ENCODE peak calls at places on chromosome 10, in seven cellular contexts. One of them, this sample, is unnamed.

GRCh38 chr10:75137533-75138438 is 26.3 kb downstream of the SAMD8 start:
- DNase-seq in ACHN: peak
- DNase-seq in RCC 7860: peak
- DNase-seq in stimulated activated CD4-positive, alpha-beta T cell treated with anti-CD3 and anti-CD28 coated beads, Interleukin-1b, Interleukin-23, amount 100 ng/mL, for 24 hours: peak
- DNase-seq in NK-92 treated with Interleukin-12 subunit alpha and Interleukin-12 subunit beta, amount 100 ng/mL, for 24 hours: peak
- DNase-seq in NCI-H1930: no peak
- DNase-seq in NCI-H1105 treated with DMSO at 0.1 percent for 48 hours: no peak
- DNase-seq in this sample: no peak

GRCh38 chr10:1358860-1359598 is 302.8 kb downstream of the WDR37 start:
- DNase-seq in NK-92 treated with Interleukin-12 subunit alpha and Interleukin-12 subunit beta, amount 100 ng/mL, for 24 hours: no peak
- DNase-seq in stimulated activated CD4-positive, alpha-beta T cell treated with anti-CD3 and anti-CD28 coated beads, Interleukin-1b, Interleukin-23, amount 100 ng/mL, for 24 hours: no peak
- DNase-seq in NCI-H1930: no peak
- DNase-seq in RCC 7860: no peak
- DNase-seq in ACHN: no peak
- DNase-seq in NCI-H1105 treated with DMSO at 0.1 percent for 48 hours: no peak
- DNase-seq in this sample: no peak

GRCh38 chr10:133347636-133348517 is 704 bp downstream of the PRAP1 start:
- DNase-seq in stimulated activated CD4-positive, alpha-beta T cell treated with anti-CD3 and anti-CD28 coated beads, Interleukin-1b, Interleukin-23, amount 100 ng/mL, for 24 hours: no peak
- DNase-seq in NK-92 treated with Interleukin-12 subunit alpha and Interleukin-12 subunit beta, amount 100 ng/mL, for 24 hours: no peak
- DNase-seq in NCI-H1930: no peak
- DNase-seq in RCC 7860: no peak
- DNase-seq in NCI-H1105 treated with DMSO at 0.1 percent for 48 hours: no peak
- DNase-seq in ACHN: no peak
- DNase-seq in this sample: no peak

GRCh38 chr10:77223532-77224460 is 413.8 kb downstream of the KCNMA1 start:
- DNase-seq in NCI-H1930: no peak
- DNase-seq in ACHN: peak
- DNase-seq in NK-92 treated with Interleukin-12 subunit alpha and Interleukin-12 subunit beta, amount 100 ng/mL, for 24 hours: no peak
- DNase-seq in stimulated activated CD4-positive, alpha-beta T cell treated with anti-CD3 and anti-CD28 coated beads, Interleukin-1b, Interleukin-23, amount 100 ng/mL, for 24 hours: no peak
- DNase-seq in NCI-H1105 treated with DMSO at 0.1 percent for 48 hours: no peak
- DNase-seq in RCC 7860: no peak
- DNase-seq in this sample: no peak

GRCh38 chr10:24168258-24169170 is 40.4 kb upstream of the KIAA1217 start:
- DNase-seq in stimulated activated CD4-positive, alpha-beta T cell treated with anti-CD3 and anti-CD28 coated beads, Interleukin-1b, Interleukin-23, amount 100 ng/mL, for 24 hours: no peak
- DNase-seq in ACHN: no peak
- DNase-seq in NK-92 treated with Interleukin-12 subunit alpha and Interleukin-12 subunit beta, amount 100 ng/mL, for 24 hours: no peak
- DNase-seq in RCC 7860: no peak
- DNase-seq in NCI-H1105 treated with DMSO at 0.1 percent for 48 hours: no peak
- DNase-seq in NCI-H1930: no peak
- DNase-seq in this sample: no peak

GRCh38 chr10:22317121-22317370 is 858 bp downstream of the COMMD3 start:
- DNase-seq in RCC 7860: no peak
- DNase-seq in stimulated activated CD4-positive, alpha-beta T cell treated with anti-CD3 and anti-CD28 coated beads, Interleukin-1b, Interleukin-23, amount 100 ng/mL, for 24 hours: no peak
- DNase-seq in NCI-H1105 treated with DMSO at 0.1 percent for 48 hours: no peak
- DNase-seq in ACHN: no peak
- DNase-seq in NCI-H1930: no peak
- DNase-seq in NK-92 treated with Interleukin-12 subunit alpha and Interleukin-12 subunit beta, amount 100 ng/mL, for 24 hours: no peak
- DNase-seq in this sample: no peak

GRCh38 chr10:84523509-84523908 is 195.1 kb downstream of the CCSER2 start:
- DNase-seq in RCC 7860: no peak
- DNase-seq in NCI-H1105 treated with DMSO at 0.1 percent for 48 hours: peak
- DNase-seq in NCI-H1930: no peak
- DNase-seq in ACHN: no peak
- DNase-seq in stimulated activated CD4-positive, alpha-beta T cell treated with anti-CD3 and anti-CD28 coated beads, Interleukin-1b, Interleukin-23, amount 100 ng/mL, for 24 hours: no peak
- DNase-seq in NK-92 treated with Interleukin-12 subunit alpha and Interleukin-12 subunit beta, amount 100 ng/mL, for 24 hours: no peak
- DNase-seq in this sample: no peak

GRCh38 chr10:124381011-124381591 is 37.6 kb downstream of the OAT start:
- DNase-seq in NK-92 treated with Interleukin-12 subunit alpha and Interleukin-12 subunit beta, amount 100 ng/mL, for 24 hours: no peak
- DNase-seq in NCI-H1930: no peak
- DNase-seq in ACHN: no peak
- DNase-seq in NCI-H1105 treated with DMSO at 0.1 percent for 48 hours: no peak
- DNase-seq in RCC 7860: peak
- DNase-seq in stimulated activated CD4-positive, alpha-beta T cell treated with anti-CD3 and anti-CD28 coated beads, Interleukin-1b, Interleukin-23, amount 100 ng/mL, for 24 hours: no peak
- DNase-seq in this sample: no peak

GRCh38 chr10:110040767-110041478 is 33.1 kb downstream of the ADD3 start:
- DNase-seq in NCI-H1105 treated with DMSO at 0.1 percent for 48 hours: no peak
- DNase-seq in stimulated activated CD4-positive, alpha-beta T cell treated with anti-CD3 and anti-CD28 coated beads, Interleukin-1b, Interleukin-23, amount 100 ng/mL, for 24 hours: no peak
- DNase-seq in NK-92 treated with Interleukin-12 subunit alpha and Interleukin-12 subunit beta, amount 100 ng/mL, for 24 hours: no peak
- DNase-seq in ACHN: peak
- DNase-seq in NCI-H1930: no peak
- DNase-seq in RCC 7860: peak
- DNase-seq in this sample: no peak

GRCh38 chr10:124430077-124430476 is 11.4 kb upstream of the OAT start:
- DNase-seq in ACHN: no peak
- DNase-seq in stimulated activated CD4-positive, alpha-beta T cell treated with anti-CD3 and anti-CD28 coated beads, Interleukin-1b, Interleukin-23, amount 100 ng/mL, for 24 hours: no peak
- DNase-seq in NCI-H1930: no peak
- DNase-seq in NK-92 treated with Interleukin-12 subunit alpha and Interleukin-12 subunit beta, amount 100 ng/mL, for 24 hours: no peak
- DNase-seq in NCI-H1105 treated with DMSO at 0.1 percent for 48 hours: no peak
- DNase-seq in RCC 7860: no peak
- DNase-seq in this sample: no peak

GRCh38 chr10:20767028-20767427 is 130.1 kb downstream of the NEBL start:
- DNase-seq in RCC 7860: peak
- DNase-seq in NCI-H1105 treated with DMSO at 0.1 percent for 48 hours: no peak
- DNase-seq in ACHN: peak
- DNase-seq in NCI-H1930: no peak
- DNase-seq in stimulated activated CD4-positive, alpha-beta T cell treated with anti-CD3 and anti-CD28 coated beads, Interleukin-1b, Interleukin-23, amount 100 ng/mL, for 24 hours: no peak
- DNase-seq in NK-92 treated with Interleukin-12 subunit alpha and Interleukin-12 subunit beta, amount 100 ng/mL, for 24 hours: no peak
- DNase-seq in this sample: no peak

GRCh38 chr10:12350167-12350872 is 973 bp downstream of the CAMK1D start:
- DNase-seq in stimulated activated CD4-positive, alpha-beta T cell treated with anti-CD3 and anti-CD28 coated beads, Interleukin-1b, Interleukin-23, amount 100 ng/mL, for 24 hours: no peak
- DNase-seq in NK-92 treated with Interleukin-12 subunit alpha and Interleukin-12 subunit beta, amount 100 ng/mL, for 24 hours: no peak
- DNase-seq in NCI-H1930: no peak
- DNase-seq in RCC 7860: no peak
- DNase-seq in ACHN: peak
- DNase-seq in NCI-H1105 treated with DMSO at 0.1 percent for 48 hours: peak
- DNase-seq in this sample: no peak

GRCh38 chr10:130899856-130900255 is 411.7 kb downstream of the TCERG1L start:
- DNase-seq in NCI-H1105 treated with DMSO at 0.1 percent for 48 hours: no peak
- DNase-seq in NK-92 treated with Interleukin-12 subunit alpha and Interleukin-12 subunit beta, amount 100 ng/mL, for 24 hours: no peak
- DNase-seq in stimulated activated CD4-positive, alpha-beta T cell treated with anti-CD3 and anti-CD28 coated beads, Interleukin-1b, Interleukin-23, amount 100 ng/mL, for 24 hours: no peak
- DNase-seq in RCC 7860: no peak
- DNase-seq in ACHN: no peak
- DNase-seq in NCI-H1930: no peak
- DNase-seq in this sample: no peak

GRCh38 chr10:61280303-61280702 is 172.9 kb downstream of the TMEM26 start:
- DNase-seq in ACHN: no peak
- DNase-seq in NK-92 treated with Interleukin-12 subunit alpha and Interleukin-12 subunit beta, amount 100 ng/mL, for 24 hours: no peak
- DNase-seq in stimulated activated CD4-positive, alpha-beta T cell treated with anti-CD3 and anti-CD28 coated beads, Interleukin-1b, Interleukin-23, amount 100 ng/mL, for 24 hours: no peak
- DNase-seq in NCI-H1105 treated with DMSO at 0.1 percent for 48 hours: no peak
- DNase-seq in NCI-H1930: no peak
- DNase-seq in RCC 7860: peak
- DNase-seq in this sample: no peak

GRCh38 chr10:77531441-77532001 is 106.1 kb downstream of the KCNMA1 start:
- DNase-seq in NCI-H1105 treated with DMSO at 0.1 percent for 48 hours: no peak
- DNase-seq in stimulated activated CD4-positive, alpha-beta T cell treated with anti-CD3 and anti-CD28 coated beads, Interleukin-1b, Interleukin-23, amount 100 ng/mL, for 24 hours: no peak
- DNase-seq in ACHN: peak
- DNase-seq in NK-92 treated with Interleukin-12 subunit alpha and Interleukin-12 subunit beta, amount 100 ng/mL, for 24 hours: no peak
- DNase-seq in RCC 7860: peak
- DNase-seq in NCI-H1930: no peak
- DNase-seq in this sample: no peak

GRCh38 chr10:23099816-23100215 is 4.4 kb downstream of the MSRB2 start:
- DNase-seq in NCI-H1930: no peak
- DNase-seq in NK-92 treated with Interleukin-12 subunit alpha and Interleukin-12 subunit beta, amount 100 ng/mL, for 24 hours: no peak
- DNase-seq in RCC 7860: peak
- DNase-seq in stimulated activated CD4-positive, alpha-beta T cell treated with anti-CD3 and anti-CD28 coated beads, Interleukin-1b, Interleukin-23, amount 100 ng/mL, for 24 hours: no peak
- DNase-seq in NCI-H1105 treated with DMSO at 0.1 percent for 48 hours: no peak
- DNase-seq in ACHN: no peak
- DNase-seq in this sample: no peak

GRCh38 chr10:35640951-35641429 is 1.1 kb downstream of the FZD8 start:
- DNase-seq in RCC 7860: peak
- DNase-seq in NCI-H1105 treated with DMSO at 0.1 percent for 48 hours: peak
- DNase-seq in NK-92 treated with Interleukin-12 subunit alpha and Interleukin-12 subunit beta, amount 100 ng/mL, for 24 hours: no peak
- DNase-seq in stimulated activated CD4-positive, alpha-beta T cell treated with anti-CD3 and anti-CD28 coated beads, Interleukin-1b, Interleukin-23, amount 100 ng/mL, for 24 hours: no peak
- DNase-seq in NCI-H1930: peak
- DNase-seq in ACHN: peak
- DNase-seq in this sample: no peak

GRCh38 chr10:124677871-124678565 is 66.2 kb downstream of the FAM53B start:
- DNase-seq in NK-92 treated with Interleukin-12 subunit alpha and Interleukin-12 subunit beta, amount 100 ng/mL, for 24 hours: no peak
- DNase-seq in ACHN: no peak
- DNase-seq in stimulated activated CD4-positive, alpha-beta T cell treated with anti-CD3 and anti-CD28 coated beads, Interleukin-1b, Interleukin-23, amount 100 ng/mL, for 24 hours: no peak
- DNase-seq in NCI-H1930: no peak
- DNase-seq in NCI-H1105 treated with DMSO at 0.1 percent for 48 hours: no peak
- DNase-seq in RCC 7860: no peak
- DNase-seq in this sample: no peak

GRCh38 chr10:126417220-126417825 is 29.0 kb upstream of the ADAM12 start:
- DNase-seq in stimulated activated CD4-positive, alpha-beta T cell treated with anti-CD3 and anti-CD28 coated beads, Interleukin-1b, Interleukin-23, amount 100 ng/mL, for 24 hours: no peak
- DNase-seq in NCI-H1930: no peak
- DNase-seq in ACHN: no peak
- DNase-seq in RCC 7860: no peak
- DNase-seq in NCI-H1105 treated with DMSO at 0.1 percent for 48 hours: no peak
- DNase-seq in NK-92 treated with Interleukin-12 subunit alpha and Interleukin-12 subunit beta, amount 100 ng/mL, for 24 hours: no peak
- DNase-seq in this sample: no peak

GRCh38 chr10:13271552-13272163 is 28.2 kb downstream of the PHYH start:
- DNase-seq in ACHN: peak
- DNase-seq in stimulated activated CD4-positive, alpha-beta T cell treated with anti-CD3 and anti-CD28 coated beads, Interleukin-1b, Interleukin-23, amount 100 ng/mL, for 24 hours: peak
- DNase-seq in NCI-H1930: no peak
- DNase-seq in RCC 7860: no peak
- DNase-seq in NCI-H1105 treated with DMSO at 0.1 percent for 48 hours: no peak
- DNase-seq in NK-92 treated with Interleukin-12 subunit alpha and Interleukin-12 subunit beta, amount 100 ng/mL, for 24 hours: peak
- DNase-seq in this sample: peak